ENCODE peak calls at places on chromosomes 3 and 15, in four cellular contexts. N is AG08396, H is naive B cell, J is MG63. U is an unnamed sample.

GRCh38 chr3:186152361-186152798 is 43.5 kb upstream of the ETV5 start:
- DNase-seq in N (no peak), H (no peak), J (no peak), U (peak; percentile 48)

GRCh38 chr15:94164202-94164807 is 67.1 kb upstream of the MCTP2 start:
- DNase-seq in N (peak; percentile 34), H (peak; percentile 39), J (peak; percentile 35), U (peak; percentile 89)

GRCh38 chr3:53772562-53773329 is 73.5 kb downstream of the CHDH start:
- DNase-seq in N (peak; percentile 26), H (no peak), J (no peak), U (no peak)

GRCh38 chr3:159266779-159267178 is 464.9 kb downstream of the MFSD1 start:
- DNase-seq in N (peak; percentile 14), H (no peak), J (no peak), U (peak; percentile 59)

GRCh38 chr3:9508781-9509180 is 44.8 kb downstream of the LHFPL4 start:
- DNase-seq in N (no peak), H (no peak), J (peak; percentile 11), U (no peak)

GRCh38 chr3:183369626-183370025 is 58.8 kb downstream of the MCF2L2 start:
- DNase-seq in N (no peak), H (no peak), J (no peak), U (no peak)

GRCh38 chr15:31483924-31484368 is 157.3 kb downstream of the KLF13 start:
- DNase-seq in N (no peak), H (no peak), J (no peak), U (no peak)

GRCh38 chr3:25155696-25156471 is 272.2 kb upstream of the RARB start:
- DNase-seq in N (no peak), H (no peak), J (no peak), U (no peak)

GRCh38 chr3:124295358-124295757 is 303.4 kb upstream of the ROPN1 start:
- DNase-seq in N (no peak), H (no peak), J (no peak), U (no peak)

GRCh38 chr15:84886211-84886983 is 1.9 kb downstream of the SLC28A1 start:
- DNase-seq in N (no peak), H (no peak), J (no peak), U (no peak)

GRCh38 chr3:15045667-15046066 is 19.4 kb downstream of the MRPS25 start:
- DNase-seq in N (no peak), H (no peak), J (no peak), U (no peak)

GRCh38 chr15:98914626-98915025 is 93.0 kb downstream of the PGPEP1L start:
- DNase-seq in N (peak; percentile 81), H (no peak), J (peak; percentile 81), U (no peak)

GRCh38 chr3:66075281-66075680 is 36.6 kb upstream of the MAGI1 start:
- DNase-seq in N (peak; percentile 71), H (no peak), J (peak; percentile 62), U (no peak)

GRCh38 chr15:61527836-61528589 is 298.9 kb upstream of the RORA start:
- DNase-seq in N (no peak), H (no peak), J (no peak), U (no peak)

GRCh38 chr3:126476166-126476975 is 680 bp upstream of the ZXDC start:
- DNase-seq in N (peak; percentile 35), H (peak; percentile 53), J (peak; percentile 43), U (peak; percentile 48)

GRCh38 chr3:183548262-183548769 is 7.2 kb downstream of the KLHL6 start:
- DNase-seq in N (peak; percentile 67), H (no peak), J (peak; percentile 55), U (no peak)

GRCh38 chr3:108190346-108190745 is 31.9 kb downstream of the IFT57 start:
- DNase-seq in N (no peak), H (no peak), J (no peak), U (no peak)

GRCh38 chr3:182683335-182684257 is 109.7 kb upstream of the ATP11B start:
- DNase-seq in N (peak; percentile 82), H (peak; percentile 49), J (peak; percentile 44), U (peak; percentile 86)

GRCh38 chr3:143168518-143169192 is 49.1 kb downstream of the CHST2 start:
- DNase-seq in N (no peak), H (no peak), J (no peak), U (no peak)

GRCh38 chr3:138219255-138219654 is 32.2 kb downstream of the ARMC8 start:
- DNase-seq in N (no peak), H (no peak), J (no peak), U (no peak)

GRCh38 chr3:30473374-30474051 is 132.9 kb upstream of the TGFBR2 start:
- DNase-seq in N (no peak), H (no peak), J (no peak), U (no peak)

GRCh38 chr3:149013726-149014125 is 22.4 kb downstream of the GYG1 start:
- DNase-seq in N (no peak), H (no peak), J (no peak), U (no peak)

GRCh38 chr15:74382004-74382816 is 14.8 kb upstream of the CYP11A1 start:
- DNase-seq in N (peak; percentile 95), H (peak; percentile 72), J (peak; percentile 91), U (peak; percentile 72)

GRCh38 chr3:113104746-113105479 is 106.4 kb upstream of the BOC start:
- DNase-seq in N (no peak), H (no peak), J (no peak), U (no peak)

GRCh38 chr15:45670511-45670910 is 35.7 kb downstream of the SQOR start:
- DNase-seq in N (no peak), H (no peak), J (no peak), U (no peak)

GRCh38 chr3:15973930-15974329 is 176.2 kb upstream of the ANKRD28 start:
- DNase-seq in N (no peak), H (no peak), J (no peak), U (no peak)

GRCh38 chr3:143134446-143134845 is 14.9 kb downstream of the CHST2 start:
- DNase-seq in N (no peak), H (no peak), J (peak; percentile 28), U (no peak)

GRCh38 chr3:123909785-123910184 is 25.7 kb upstream of the MYLK start:
- DNase-seq in N (no peak), H (no peak), J (no peak), U (no peak)

GRCh38 chr15:88709960-88710715 is 71.3 kb downstream of the ISG20 start:
- DNase-seq in N (no peak), H (no peak), J (no peak), U (no peak)

GRCh38 chr3:72494076-72495000 is 353.9 kb downstream of the SHQ1 start:
- DNase-seq in N (peak; percentile 19), H (no peak), J (peak; percentile 12), U (no peak)

GRCh38 chr3:15933439-15934144 is 135.8 kb upstream of the ANKRD28 start:
- DNase-seq in N (no peak), H (no peak), J (peak; percentile 8), U (no peak)

GRCh38 chr15:41917767-41918430 is 24.0 kb upstream of the SPTBN5 start:
- DNase-seq in N (peak; percentile 55), H (no peak), J (no peak), U (no peak)

GRCh38 chr15:68620721-68621528 is 42.1 kb downstream of the CORO2B start:
- DNase-seq in N (peak; percentile 89), H (no peak), J (peak; percentile 99), U (no peak)

GRCh38 chr3:152828075-152828840 is 6.7 kb upstream of the P2RY1 start:
- DNase-seq in N (no peak), H (no peak), J (no peak), U (no peak)

GRCh38 chr3:47452460-47453215 is 23.1 kb downstream of the SCAP start:
- DNase-seq in N (no peak), H (no peak), J (no peak), U (no peak)